ENCODE peak calls at places on chromosomes 7 and 10, in seven cellular contexts. One of them, this sample, is unnamed.

GRCh38 chr7:107147464-107148214 is 21.2 kb upstream of the HBP1 start:
- DNase-seq in heart right ventricle: no peak
- DNase-seq in fibroblast of the aortic adventitia: peak; percentile 62
- DNase-seq in GM06990: no peak
- DNase-seq in Caco-2: no peak
- DNase-seq in brain microvascular endothelial cell: peak; percentile 32
- DNase-seq in fibroblast of mammary gland: peak; percentile 57
- DNase-seq in this sample: no peak

GRCh38 chr10:93115661-93116383 is 42.1 kb downstream of the CYP26A1 start:
- DNase-seq in Caco-2: peak; percentile 75
- DNase-seq in GM06990: peak; percentile 12
- DNase-seq in fibroblast of mammary gland: peak; percentile 60
- DNase-seq in brain microvascular endothelial cell: peak; percentile 37
- DNase-seq in heart right ventricle: peak; percentile 53
- DNase-seq in fibroblast of the aortic adventitia: peak; percentile 63
- DNase-seq in this sample: peak; percentile 28

GRCh38 chr10:13404791-13405190 is 56.7 kb upstream of the SEPHS1 start:
- DNase-seq in brain microvascular endothelial cell: no peak
- DNase-seq in heart right ventricle: no peak
- DNase-seq in fibroblast of the aortic adventitia: no peak
- DNase-seq in fibroblast of mammary gland: no peak
- DNase-seq in GM06990: no peak
- DNase-seq in Caco-2: no peak
- DNase-seq in this sample: peak; percentile 36

GRCh38 chr7:31373337-31374289 is 33.1 kb upstream of the NEUROD6 start:
- DNase-seq in heart right ventricle: no peak
- DNase-seq in fibroblast of mammary gland: peak; percentile 43
- DNase-seq in brain microvascular endothelial cell: peak; percentile 27
- DNase-seq in Caco-2: peak; percentile 72
- DNase-seq in fibroblast of the aortic adventitia: peak; percentile 73
- DNase-seq in GM06990: no peak
- DNase-seq in this sample: peak; percentile 22

GRCh38 chr7:134546903-134547737 is 1.8 kb upstream of the AKR1B15 start:
- DNase-seq in heart right ventricle: peak; percentile 73
- DNase-seq in fibroblast of mammary gland: peak; percentile 66
- DNase-seq in fibroblast of the aortic adventitia: peak; percentile 76
- DNase-seq in Caco-2: peak; percentile 60
- DNase-seq in GM06990: peak; percentile 38
- DNase-seq in brain microvascular endothelial cell: no peak
- DNase-seq in this sample: no peak

GRCh38 chr10:66931340-66931948 is 5.6 kb downstream of the LRRTM3 start:
- DNase-seq in fibroblast of the aortic adventitia: peak; percentile 81
- DNase-seq in brain microvascular endothelial cell: peak; percentile 54
- DNase-seq in fibroblast of mammary gland: peak; percentile 55
- DNase-seq in heart right ventricle: no peak
- DNase-seq in GM06990: no peak
- DNase-seq in Caco-2: no peak
- DNase-seq in this sample: no peak

GRCh38 chr7:81339946-81340345 is 421.1 kb upstream of the SEMA3C start:
- DNase-seq in fibroblast of mammary gland: no peak
- DNase-seq in fibroblast of the aortic adventitia: peak; percentile 47
- DNase-seq in Caco-2: no peak
- DNase-seq in heart right ventricle: no peak
- DNase-seq in brain microvascular endothelial cell: no peak
- DNase-seq in GM06990: no peak
- DNase-seq in this sample: no peak

GRCh38 chr10:93947055-93947454 is 46.7 kb upstream of the PLCE1 start:
- DNase-seq in GM06990: no peak
- DNase-seq in fibroblast of mammary gland: peak; percentile 45
- DNase-seq in brain microvascular endothelial cell: peak; percentile 90
- DNase-seq in heart right ventricle: no peak
- DNase-seq in Caco-2: no peak
- DNase-seq in fibroblast of the aortic adventitia: peak; percentile 59
- DNase-seq in this sample: no peak

GRCh38 chr10:100710151-100710871 is 35.1 kb upstream of the PAX2 start:
- DNase-seq in fibroblast of the aortic adventitia: no peak
- DNase-seq in fibroblast of mammary gland: no peak
- DNase-seq in GM06990: no peak
- DNase-seq in brain microvascular endothelial cell: no peak
- DNase-seq in heart right ventricle: no peak
- DNase-seq in Caco-2: no peak
- DNase-seq in this sample: no peak

GRCh38 chr7:131109011-131109756 is 218.5 kb upstream of the MKLN1 start:
- DNase-seq in fibroblast of mammary gland: peak; percentile 77
- DNase-seq in fibroblast of the aortic adventitia: peak; percentile 67
- DNase-seq in brain microvascular endothelial cell: no peak
- DNase-seq in GM06990: no peak
- DNase-seq in heart right ventricle: no peak
- DNase-seq in Caco-2: no peak
- DNase-seq in this sample: no peak

GRCh38 chr10:79488303-79488702 is 24.0 kb upstream of the EIF5AL1 start:
- DNase-seq in GM06990: no peak
- DNase-seq in fibroblast of mammary gland: peak; percentile 90
- DNase-seq in fibroblast of the aortic adventitia: peak; percentile 95
- DNase-seq in brain microvascular endothelial cell: peak; percentile 92
- DNase-seq in heart right ventricle: peak; percentile 57
- DNase-seq in Caco-2: no peak
- DNase-seq in this sample: no peak

GRCh38 chr10:21100871-21101514 is 203.9 kb upstream of the NEBL start:
- DNase-seq in GM06990: no peak
- DNase-seq in Caco-2: no peak
- DNase-seq in heart right ventricle: no peak
- DNase-seq in fibroblast of mammary gland: peak; percentile 98
- DNase-seq in brain microvascular endothelial cell: peak; percentile 84
- DNase-seq in fibroblast of the aortic adventitia: peak; percentile 43
- DNase-seq in this sample: no peak

GRCh38 chr7:104528142-104528541 is 199.7 kb downstream of the LHFPL3 start:
- DNase-seq in fibroblast of the aortic adventitia: no peak
- DNase-seq in GM06990: no peak
- DNase-seq in Caco-2: no peak
- DNase-seq in heart right ventricle: no peak
- DNase-seq in brain microvascular endothelial cell: no peak
- DNase-seq in fibroblast of mammary gland: no peak
- DNase-seq in this sample: no peak

GRCh38 chr7:79506481-79506880 is 53.0 kb upstream of the MAGI2 start:
- DNase-seq in fibroblast of mammary gland: no peak
- DNase-seq in heart right ventricle: no peak
- DNase-seq in fibroblast of the aortic adventitia: peak; percentile 63
- DNase-seq in Caco-2: peak; percentile 54
- DNase-seq in brain microvascular endothelial cell: peak; percentile 37
- DNase-seq in GM06990: no peak
- DNase-seq in this sample: no peak

GRCh38 chr7:43847496-43847895 is 21.8 kb downstream of the MRPS24 start:
- DNase-seq in brain microvascular endothelial cell: no peak
- DNase-seq in GM06990: no peak
- DNase-seq in Caco-2: no peak
- DNase-seq in heart right ventricle: no peak
- DNase-seq in fibroblast of mammary gland: peak; percentile 70
- DNase-seq in fibroblast of the aortic adventitia: no peak
- DNase-seq in this sample: no peak

GRCh38 chr10:63375458-63375857 is 90.3 kb downstream of the JMJD1C start:
- DNase-seq in GM06990: no peak
- DNase-seq in heart right ventricle: no peak
- DNase-seq in brain microvascular endothelial cell: no peak
- DNase-seq in fibroblast of mammary gland: peak; percentile 47
- DNase-seq in fibroblast of the aortic adventitia: no peak
- DNase-seq in Caco-2: no peak
- DNase-seq in this sample: no peak

GRCh38 chr7:309586-310228 is 19.7 kb downstream of the FOXL3 start:
- DNase-seq in fibroblast of the aortic adventitia: no peak
- DNase-seq in GM06990: no peak
- DNase-seq in Caco-2: no peak
- DNase-seq in brain microvascular endothelial cell: no peak
- DNase-seq in heart right ventricle: no peak
- DNase-seq in fibroblast of mammary gland: no peak
- DNase-seq in this sample: no peak

GRCh38 chr7:84949067-84949466 is 237.8 kb downstream of the SEMA3D start:
- DNase-seq in heart right ventricle: no peak
- DNase-seq in brain microvascular endothelial cell: no peak
- DNase-seq in GM06990: no peak
- DNase-seq in fibroblast of mammary gland: peak; percentile 17
- DNase-seq in fibroblast of the aortic adventitia: peak; percentile 5
- DNase-seq in Caco-2: no peak
- DNase-seq in this sample: no peak

GRCh38 chr7:35277359-35277758 is 23.5 kb upstream of the TBX20 start:
- DNase-seq in heart right ventricle: no peak
- DNase-seq in Caco-2: no peak
- DNase-seq in fibroblast of the aortic adventitia: no peak
- DNase-seq in GM06990: no peak
- DNase-seq in brain microvascular endothelial cell: no peak
- DNase-seq in fibroblast of mammary gland: no peak
- DNase-seq in this sample: no peak
- H3K4me3 ChIP-seq in heart right ventricle: no peak overlapping the region
- H3K4me3 ChIP-seq in Caco-2: no peak overlapping the region
- H3K4me3 ChIP-seq in fibroblast of the aortic adventitia: no peak overlapping the region
- H3K4me3 ChIP-seq in GM06990: no peak overlapping the region
- H3K4me3 ChIP-seq in brain microvascular endothelial cell: no peak overlapping the region
- H3K4me3 ChIP-seq in fibroblast of mammary gland: no peak overlapping the region
- H3K4me3 ChIP-seq in this sample: no peak overlapping the region

GRCh38 chr10:130726996-130727725 is 584.4 kb downstream of the TCERG1L start:
- DNase-seq in Caco-2: no peak
- DNase-seq in GM06990: no peak
- DNase-seq in fibroblast of mammary gland: no peak
- DNase-seq in heart right ventricle: no peak
- DNase-seq in fibroblast of the aortic adventitia: no peak
- DNase-seq in brain microvascular endothelial cell: no peak
- DNase-seq in this sample: no peak

GRCh38 chr10:130729876-130730275 is 581.6 kb downstream of the TCERG1L start:
- DNase-seq in heart right ventricle: no peak
- DNase-seq in fibroblast of mammary gland: no peak
- DNase-seq in brain microvascular endothelial cell: no peak
- DNase-seq in GM06990: no peak
- DNase-seq in fibroblast of the aortic adventitia: no peak
- DNase-seq in Caco-2: no peak
- DNase-seq in this sample: no peak

GRCh38 chr10:130728531-130729215 is 582.8 kb downstream of the TCERG1L start:
- DNase-seq in brain microvascular endothelial cell: no peak
- DNase-seq in Caco-2: no peak
- DNase-seq in fibroblast of the aortic adventitia: no peak
- DNase-seq in fibroblast of mammary gland: no peak
- DNase-seq in GM06990: no peak
- DNase-seq in heart right ventricle: no peak
- DNase-seq in this sample: no peak

GRCh38 chr10:130725474-130725970 is 586.0 kb downstream of the TCERG1L start:
- DNase-seq in heart right ventricle: no peak
- DNase-seq in GM06990: no peak
- DNase-seq in Caco-2: no peak
- DNase-seq in fibroblast of mammary gland: no peak
- DNase-seq in fibroblast of the aortic adventitia: no peak
- DNase-seq in brain microvascular endothelial cell: no peak
- DNase-seq in this sample: no peak

DNA sequence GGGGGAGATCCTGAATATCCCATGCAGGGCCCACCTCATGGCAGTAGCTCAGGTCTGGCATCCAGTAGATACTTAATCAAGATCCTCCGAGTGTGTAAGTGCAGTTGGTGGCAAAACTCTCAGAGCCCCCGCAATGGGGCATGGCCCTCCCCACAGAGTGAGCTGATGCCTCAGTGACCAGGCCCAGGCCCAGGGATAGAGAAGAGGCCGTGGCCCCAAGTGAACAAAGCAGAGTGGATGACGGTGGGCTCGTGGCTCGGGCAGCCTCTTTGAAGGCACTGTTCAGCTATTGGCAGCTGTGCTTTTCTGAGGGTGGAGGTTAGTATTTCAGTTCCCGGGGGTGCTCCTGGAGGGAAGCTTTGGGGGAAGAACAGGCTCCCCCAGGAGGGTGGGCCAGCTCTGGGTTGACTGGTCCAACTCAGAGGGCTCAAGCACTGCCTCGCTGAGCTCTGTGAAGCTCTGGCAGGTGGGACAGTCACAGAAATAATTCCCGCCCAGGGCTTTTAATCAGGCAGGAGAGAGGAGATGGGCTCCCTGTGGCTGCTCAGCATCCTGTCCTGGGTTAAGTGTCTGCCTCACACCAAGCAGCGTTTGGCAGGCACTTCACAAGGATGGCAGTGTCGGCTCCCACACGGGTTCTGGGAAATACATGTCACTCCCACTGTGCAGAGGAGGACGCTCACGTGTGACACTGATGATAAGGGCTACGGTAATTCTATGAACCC is 583.6 kb downstream of the TCERG1L start:
- DNase-seq in brain microvascular endothelial cell: no peak
- DNase-seq in heart right ventricle: no peak
- DNase-seq in fibroblast of the aortic adventitia: no peak
- DNase-seq in fibroblast of mammary gland: no peak
- DNase-seq in GM06990: no peak
- DNase-seq in Caco-2: no peak
- DNase-seq in this sample: no peak
- TF ChIP-seq CTCF in brain microvascular endothelial cell: no peak
- TF ChIP-seq CTCF in heart right ventricle: no peak
- TF ChIP-seq CTCF in fibroblast of the aortic adventitia: no peak
- TF ChIP-seq CTCF in fibroblast of mammary gland: no peak
- TF ChIP-seq CTCF in GM06990: no peak
- TF ChIP-seq CTCF in Caco-2: no peak
- TF ChIP-seq CTCF in this sample: no peak

DNA sequence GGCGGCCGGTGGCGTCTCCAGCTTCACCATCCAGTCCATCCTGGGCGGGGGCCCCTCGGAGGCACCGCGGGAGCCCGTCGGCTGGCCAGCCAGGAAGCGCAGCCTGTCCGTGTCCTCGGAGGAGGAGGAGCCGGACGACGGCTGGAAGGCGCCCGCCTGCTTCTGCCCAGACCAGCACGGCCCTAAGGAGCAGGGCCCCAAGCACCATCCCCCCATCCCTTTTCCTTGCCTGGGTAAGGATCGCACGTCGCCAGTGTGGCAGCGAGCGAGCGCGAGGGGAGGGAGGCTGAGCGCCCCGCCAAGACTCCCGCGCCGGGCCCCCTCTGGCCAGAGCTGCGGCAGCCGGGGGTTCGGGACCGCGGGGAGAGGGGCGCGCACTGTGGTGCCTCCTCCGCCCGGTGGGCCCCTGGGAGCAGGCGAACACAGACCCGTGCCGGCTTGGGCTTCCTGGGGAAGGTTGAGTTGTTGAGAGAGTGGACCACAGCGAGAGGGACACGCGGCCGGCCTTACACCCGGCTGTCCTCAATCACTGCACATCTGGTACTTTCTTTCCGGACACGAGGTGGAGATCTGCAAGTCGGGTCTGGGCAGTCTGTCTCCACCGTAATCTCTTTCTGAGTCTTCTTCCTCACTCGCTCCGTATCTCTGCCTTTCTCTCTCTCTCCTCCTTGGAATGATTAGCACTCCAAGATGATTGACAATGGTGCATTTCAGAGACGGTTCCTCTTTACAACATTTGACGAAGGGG is 652 bp downstream of the HMX2 start:
- DNase-seq in fibroblast of mammary gland: no peak
- DNase-seq in heart right ventricle: no peak
- DNase-seq in fibroblast of the aortic adventitia: no peak
- DNase-seq in Caco-2: no peak
- DNase-seq in GM06990: peak; percentile 58
- DNase-seq in brain microvascular endothelial cell: no peak
- DNase-seq in this sample: no peak
- H3K4me3 ChIP-seq in fibroblast of mammary gland: no peak overlapping the region
- H3K4me3 ChIP-seq in heart right ventricle: no peak overlapping the region
- H3K4me3 ChIP-seq in fibroblast of the aortic adventitia: no peak overlapping the region
- H3K4me3 ChIP-seq in Caco-2: peak overlapping the region; percentile 58
- H3K4me3 ChIP-seq in GM06990: peak overlapping the region; percentile 75
- H3K4me3 ChIP-seq in brain microvascular endothelial cell: no peak overlapping the region
- H3K4me3 ChIP-seq in this sample: no peak overlapping the region

GRCh38 chr10:74035324-74035723 is 37.4 kb downstream of the VCL start:
- DNase-seq in fibroblast of mammary gland: no peak
- DNase-seq in fibroblast of the aortic adventitia: peak; percentile 63
- DNase-seq in Caco-2: no peak
- DNase-seq in heart right ventricle: no peak
- DNase-seq in brain microvascular endothelial cell: no peak
- DNase-seq in GM06990: no peak
- DNase-seq in this sample: no peak
- TF ChIP-seq CTCF in fibroblast of mammary gland: peak; percentile 38
- TF ChIP-seq CTCF in fibroblast of the aortic adventitia: peak; percentile 27
- TF ChIP-seq CTCF in Caco-2: no peak
- TF ChIP-seq CTCF in heart right ventricle: no peak
- TF ChIP-seq CTCF in brain microvascular endothelial cell: peak; percentile 35
- TF ChIP-seq CTCF in GM06990: peak; percentile 12
- TF ChIP-seq CTCF in this sample: no peak